ENCODE peak calls at places on chromosomes 2 and 18, in six cellular contexts. One of them, this sample, is unnamed.

GRCh38 chr2:134420256-134420655 is 166.4 kb downstream of the MGAT5 start:
- DNase-seq in mucosa of descending colon: no peak
- DNase-seq in kidney glomerular epithelial cell: no peak
- DNase-seq in activated T-helper 1 cell treated with anti-CD3 and anti-CD28 coated beads, Interleukin-2, amount 50 U/mL, for 16 hours: no peak
- DNase-seq in Right ventricle myocardium superior: no peak
- DNase-seq in stimulated activated CD8-positive, alpha-beta memory T cell treated with anti-CD3 and anti-CD28 coated beads, Interleukin-7, amount 100 ng/mL, for 24 hours: no peak
- DNase-seq in this sample: no peak

GRCh38 chr2:38825956-38826355 is 47.9 kb downstream of the GEMIN6 start:
- DNase-seq in kidney glomerular epithelial cell: no peak
- DNase-seq in Right ventricle myocardium superior: no peak
- DNase-seq in mucosa of descending colon: no peak
- DNase-seq in activated T-helper 1 cell treated with anti-CD3 and anti-CD28 coated beads, Interleukin-2, amount 50 U/mL, for 16 hours: no peak
- DNase-seq in stimulated activated CD8-positive, alpha-beta memory T cell treated with anti-CD3 and anti-CD28 coated beads, Interleukin-7, amount 100 ng/mL, for 24 hours: no peak
- DNase-seq in this sample: no peak

GRCh38 chr18:38243291-38243690 is 677.7 kb upstream of the CELF4 start:
- DNase-seq in mucosa of descending colon: no peak
- DNase-seq in Right ventricle myocardium superior: no peak
- DNase-seq in activated T-helper 1 cell treated with anti-CD3 and anti-CD28 coated beads, Interleukin-2, amount 50 U/mL, for 16 hours: no peak
- DNase-seq in kidney glomerular epithelial cell: no peak
- DNase-seq in stimulated activated CD8-positive, alpha-beta memory T cell treated with anti-CD3 and anti-CD28 coated beads, Interleukin-7, amount 100 ng/mL, for 24 hours: no peak
- DNase-seq in this sample: no peak

GRCh38 chr2:118535818-118536212 is 311.6 kb downstream of the EN1 start:
- DNase-seq in Right ventricle myocardium superior: no peak
- DNase-seq in kidney glomerular epithelial cell: no peak
- DNase-seq in mucosa of descending colon: no peak
- DNase-seq in stimulated activated CD8-positive, alpha-beta memory T cell treated with anti-CD3 and anti-CD28 coated beads, Interleukin-7, amount 100 ng/mL, for 24 hours: no peak
- DNase-seq in activated T-helper 1 cell treated with anti-CD3 and anti-CD28 coated beads, Interleukin-2, amount 50 U/mL, for 16 hours: no peak
- DNase-seq in this sample: no peak

GRCh38 chr2:119290859-119291587 is 67.4 kb downstream of the STEAP3 start:
- DNase-seq in activated T-helper 1 cell treated with anti-CD3 and anti-CD28 coated beads, Interleukin-2, amount 50 U/mL, for 16 hours: peak
- DNase-seq in stimulated activated CD8-positive, alpha-beta memory T cell treated with anti-CD3 and anti-CD28 coated beads, Interleukin-7, amount 100 ng/mL, for 24 hours: peak
- DNase-seq in Right ventricle myocardium superior: peak
- DNase-seq in kidney glomerular epithelial cell: no peak
- DNase-seq in mucosa of descending colon: peak
- DNase-seq in this sample: no peak

GRCh38 chr18:52339891-52340371 is at the start of gene DCC:
- DNase-seq in stimulated activated CD8-positive, alpha-beta memory T cell treated with anti-CD3 and anti-CD28 coated beads, Interleukin-7, amount 100 ng/mL, for 24 hours: no peak
- DNase-seq in kidney glomerular epithelial cell: peak
- DNase-seq in Right ventricle myocardium superior: no peak
- DNase-seq in mucosa of descending colon: peak
- DNase-seq in activated T-helper 1 cell treated with anti-CD3 and anti-CD28 coated beads, Interleukin-2, amount 50 U/mL, for 16 hours: no peak
- DNase-seq in this sample: no peak

GRCh38 chr2:183389546-183390080 is 265.4 kb downstream of the NUP35 start:
- DNase-seq in Right ventricle myocardium superior: no peak
- DNase-seq in kidney glomerular epithelial cell: no peak
- DNase-seq in stimulated activated CD8-positive, alpha-beta memory T cell treated with anti-CD3 and anti-CD28 coated beads, Interleukin-7, amount 100 ng/mL, for 24 hours: no peak
- DNase-seq in activated T-helper 1 cell treated with anti-CD3 and anti-CD28 coated beads, Interleukin-2, amount 50 U/mL, for 16 hours: no peak
- DNase-seq in mucosa of descending colon: no peak
- DNase-seq in this sample: no peak

GRCh38 chr2:132766573-132766972 is 96.6 kb upstream of the LYPD1 start:
- DNase-seq in activated T-helper 1 cell treated with anti-CD3 and anti-CD28 coated beads, Interleukin-2, amount 50 U/mL, for 16 hours: no peak
- DNase-seq in stimulated activated CD8-positive, alpha-beta memory T cell treated with anti-CD3 and anti-CD28 coated beads, Interleukin-7, amount 100 ng/mL, for 24 hours: no peak
- DNase-seq in mucosa of descending colon: no peak
- DNase-seq in kidney glomerular epithelial cell: no peak
- DNase-seq in Right ventricle myocardium superior: no peak
- DNase-seq in this sample: no peak

GRCh38 chr18:58307441-58307840 is 263.4 kb downstream of the NEDD4L start:
- DNase-seq in kidney glomerular epithelial cell: no peak
- DNase-seq in stimulated activated CD8-positive, alpha-beta memory T cell treated with anti-CD3 and anti-CD28 coated beads, Interleukin-7, amount 100 ng/mL, for 24 hours: no peak
- DNase-seq in Right ventricle myocardium superior: no peak
- DNase-seq in activated T-helper 1 cell treated with anti-CD3 and anti-CD28 coated beads, Interleukin-2, amount 50 U/mL, for 16 hours: no peak
- DNase-seq in mucosa of descending colon: no peak
- DNase-seq in this sample: no peak

GRCh38 chr2:134275058-134275862 is 21.4 kb downstream of the MGAT5 start:
- DNase-seq in Right ventricle myocardium superior: no peak
- DNase-seq in stimulated activated CD8-positive, alpha-beta memory T cell treated with anti-CD3 and anti-CD28 coated beads, Interleukin-7, amount 100 ng/mL, for 24 hours: no peak
- DNase-seq in activated T-helper 1 cell treated with anti-CD3 and anti-CD28 coated beads, Interleukin-2, amount 50 U/mL, for 16 hours: no peak
- DNase-seq in mucosa of descending colon: no peak
- DNase-seq in kidney glomerular epithelial cell: no peak
- DNase-seq in this sample: no peak

GRCh38 chr2:125553768-125554167 is 1102.2 kb upstream of the GYPC start:
- DNase-seq in stimulated activated CD8-positive, alpha-beta memory T cell treated with anti-CD3 and anti-CD28 coated beads, Interleukin-7, amount 100 ng/mL, for 24 hours: no peak
- DNase-seq in Right ventricle myocardium superior: no peak
- DNase-seq in mucosa of descending colon: no peak
- DNase-seq in activated T-helper 1 cell treated with anti-CD3 and anti-CD28 coated beads, Interleukin-2, amount 50 U/mL, for 16 hours: no peak
- DNase-seq in kidney glomerular epithelial cell: no peak
- DNase-seq in this sample: no peak

GRCh38 chr2:221285156-221285555 is 286.9 kb downstream of the EPHA4 start:
- DNase-seq in Right ventricle myocardium superior: no peak
- DNase-seq in mucosa of descending colon: no peak
- DNase-seq in activated T-helper 1 cell treated with anti-CD3 and anti-CD28 coated beads, Interleukin-2, amount 50 U/mL, for 16 hours: no peak
- DNase-seq in stimulated activated CD8-positive, alpha-beta memory T cell treated with anti-CD3 and anti-CD28 coated beads, Interleukin-7, amount 100 ng/mL, for 24 hours: no peak
- DNase-seq in kidney glomerular epithelial cell: no peak
- DNase-seq in this sample: no peak

GRCh38 chr18:966095-967036 is 61.7 kb downstream of the ADCYAP1 start:
- DNase-seq in Right ventricle myocardium superior: no peak
- DNase-seq in stimulated activated CD8-positive, alpha-beta memory T cell treated with anti-CD3 and anti-CD28 coated beads, Interleukin-7, amount 100 ng/mL, for 24 hours: no peak
- DNase-seq in kidney glomerular epithelial cell: no peak
- DNase-seq in activated T-helper 1 cell treated with anti-CD3 and anti-CD28 coated beads, Interleukin-2, amount 50 U/mL, for 16 hours: no peak
- DNase-seq in mucosa of descending colon: no peak
- DNase-seq in this sample: no peak

GRCh38 chr2:68943581-68944568 is 8.8 kb downstream of the GKN2 start:
- DNase-seq in activated T-helper 1 cell treated with anti-CD3 and anti-CD28 coated beads, Interleukin-2, amount 50 U/mL, for 16 hours: peak
- DNase-seq in Right ventricle myocardium superior: peak
- DNase-seq in mucosa of descending colon: peak
- DNase-seq in kidney glomerular epithelial cell: peak
- DNase-seq in stimulated activated CD8-positive, alpha-beta memory T cell treated with anti-CD3 and anti-CD28 coated beads, Interleukin-7, amount 100 ng/mL, for 24 hours: peak
- DNase-seq in this sample: no peak

GRCh38 chr2:68341583-68341982 is 21.8 kb upstream of the CNRIP1 start:
- DNase-seq in stimulated activated CD8-positive, alpha-beta memory T cell treated with anti-CD3 and anti-CD28 coated beads, Interleukin-7, amount 100 ng/mL, for 24 hours: no peak
- DNase-seq in kidney glomerular epithelial cell: no peak
- DNase-seq in mucosa of descending colon: no peak
- DNase-seq in Right ventricle myocardium superior: no peak
- DNase-seq in activated T-helper 1 cell treated with anti-CD3 and anti-CD28 coated beads, Interleukin-2, amount 50 U/mL, for 16 hours: no peak
- DNase-seq in this sample: no peak

GRCh38 chr2:150476809-150477302 is 10.6 kb downstream of the RND3 start:
- DNase-seq in kidney glomerular epithelial cell: no peak
- DNase-seq in activated T-helper 1 cell treated with anti-CD3 and anti-CD28 coated beads, Interleukin-2, amount 50 U/mL, for 16 hours: no peak
- DNase-seq in stimulated activated CD8-positive, alpha-beta memory T cell treated with anti-CD3 and anti-CD28 coated beads, Interleukin-7, amount 100 ng/mL, for 24 hours: no peak
- DNase-seq in Right ventricle myocardium superior: no peak
- DNase-seq in mucosa of descending colon: no peak
- DNase-seq in this sample: no peak